ENCODE peak calls at places on chromosomes 12 and 14, in five cellular contexts. T, A, L, K and X are unnamed samples. For H3K4me1 and H3K36me3, the result is how much of the 10 kb centered on the place peaks cover.

GRCh38 chr12:94621662-94622359 is 28.5 kb downstream of the TMCC3 start:
- DNase-seq in K (no peak), L (peak), A (no peak), T (no peak), X (no peak)

GRCh38 chr14:93857500-93857899 is 69.2 kb upstream of the PRIMA1 start:
- DNase-seq in L (no peak), T (no peak), K (no peak), A (no peak), X (no peak)

GRCh38 chr12:29735604-29736003 is 48.1 kb downstream of the TMTC1 start:
- DNase-seq in K (no peak), L (no peak), A (no peak), T (no peak), X (no peak)

GRCh38 chr12:13182881-13183280 is 13.6 kb upstream of the EMP1 start:
- DNase-seq in L (no peak), T (no peak), A (no peak), K (no peak), X (no peak)

GRCh38 chr12:71536279-71536938 is 96.8 kb downstream of the LGR5 start:
- DNase-seq in A (no peak), K (no peak), L (no peak), T (no peak), X (no peak)

GRCh38 chr12:103626498-103626897 is 39.4 kb downstream of the STAB2 start:
- DNase-seq in L (peak), A (no peak), T (peak), K (peak), X (peak)

GRCh38 chr12:44509471-44509870 is 366.6 kb downstream of the NELL2 start:
- DNase-seq in A (no peak), T (no peak), K (no peak), L (no peak), X (no peak)

GRCh38 chr14:90781344-90781761 is 34.9 kb downstream of the TTC7B start:
- DNase-seq in K (peak), T (no peak), L (peak), A (no peak), X (no peak)

GRCh38 chr14:49051328-49052060 is 534.7 kb downstream of the RPS29 start:
- DNase-seq in L (peak), A (no peak), K (no peak), T (no peak), X (no peak)

GRCh38 chr14:57692671-57693070 is 173.2 kb downstream of the SLC35F4 start:
- DNase-seq in L (peak), T (no peak), K (no peak), A (no peak), X (no peak)

GRCh38 chr14:53613404-53614253 is 343.0 kb downstream of the BMP4 start:
- DNase-seq in L (peak), K (no peak), A (no peak), T (no peak), X (no peak)

GRCh38 chr14:58280954-58281787 is 17.2 kb upstream of the ARID4A start:
- DNase-seq in L (peak), K (peak), A (peak), T (no peak), X (peak)

GRCh38 chr14:55777867-55778266 is 197.9 kb downstream of the KTN1 start:
- DNase-seq in T (no peak), K (no peak), A (no peak), L (no peak), X (no peak)

GRCh38 chr12:112833272-112833671 is 41.7 kb downstream of the RPH3A start:
- DNase-seq in K (no peak), L (no peak), T (no peak), A (no peak), X (no peak)

GRCh38 chr12:65761301-65761700 is 63.0 kb upstream of the HMGA2 start:
- DNase-seq in L (no peak), A (no peak), T (no peak), K (no peak), X (no peak)

GRCh38 chr14:92755495-92755894 is 7.1 kb upstream of the LGMN start:
- DNase-seq in A (no peak), K (no peak), T (no peak), L (peak), X (no peak)

GRCh38 chr12:66235626-66236281 is 46.7 kb downstream of the IRAK3 start:
- DNase-seq in T (no peak), K (no peak), L (peak), A (no peak), X (no peak)

GRCh38 chr14:50521912-50522341 is 10.4 kb downstream of the MAP4K5 start:
- DNase-seq in K (no peak), L (peak), A (no peak), T (no peak), X (no peak)

GRCh38 chr12:31369712-31370521 is 44.0 kb upstream of the SINHCAF start:
- DNase-seq in K (peak), L (peak), A (no peak), T (peak), X (peak)

GRCh38 chr14:90587918-90588317 is 191.1 kb downstream of the CALM1 start:
- DNase-seq in L (no peak), K (no peak), T (no peak), A (no peak), X (no peak)

GRCh38 chr12:116390656-116391335 is 113.3 kb upstream of the MED13L start:
- DNase-seq in A (no peak), T (no peak), K (no peak), L (no peak), X (no peak)

GRCh38 chr12:53996188-53996885 is 3.6 kb upstream of the HOXC9 start:
- DNase-seq in L (no peak), A (no peak), K (no peak), T (no peak), X (no peak)

GRCh38 chr12:53994691-53995310 is 5.2 kb upstream of the HOXC9 start:
- DNase-seq in T (no peak), A (no peak), K (no peak), L (no peak), X (no peak)

GRCh38 chr12:53996886-53997217 is 3.1 kb upstream of the HOXC9 start:
- DNase-seq in A (no peak), L (no peak), K (no peak), T (no peak), X (no peak)

GRCh38 chr12:53994268-53994690 is 5.7 kb upstream of the HOXC9 start:
- DNase-seq in T (no peak), K (no peak), A (no peak), L (no peak), X (no peak)

DNA sequence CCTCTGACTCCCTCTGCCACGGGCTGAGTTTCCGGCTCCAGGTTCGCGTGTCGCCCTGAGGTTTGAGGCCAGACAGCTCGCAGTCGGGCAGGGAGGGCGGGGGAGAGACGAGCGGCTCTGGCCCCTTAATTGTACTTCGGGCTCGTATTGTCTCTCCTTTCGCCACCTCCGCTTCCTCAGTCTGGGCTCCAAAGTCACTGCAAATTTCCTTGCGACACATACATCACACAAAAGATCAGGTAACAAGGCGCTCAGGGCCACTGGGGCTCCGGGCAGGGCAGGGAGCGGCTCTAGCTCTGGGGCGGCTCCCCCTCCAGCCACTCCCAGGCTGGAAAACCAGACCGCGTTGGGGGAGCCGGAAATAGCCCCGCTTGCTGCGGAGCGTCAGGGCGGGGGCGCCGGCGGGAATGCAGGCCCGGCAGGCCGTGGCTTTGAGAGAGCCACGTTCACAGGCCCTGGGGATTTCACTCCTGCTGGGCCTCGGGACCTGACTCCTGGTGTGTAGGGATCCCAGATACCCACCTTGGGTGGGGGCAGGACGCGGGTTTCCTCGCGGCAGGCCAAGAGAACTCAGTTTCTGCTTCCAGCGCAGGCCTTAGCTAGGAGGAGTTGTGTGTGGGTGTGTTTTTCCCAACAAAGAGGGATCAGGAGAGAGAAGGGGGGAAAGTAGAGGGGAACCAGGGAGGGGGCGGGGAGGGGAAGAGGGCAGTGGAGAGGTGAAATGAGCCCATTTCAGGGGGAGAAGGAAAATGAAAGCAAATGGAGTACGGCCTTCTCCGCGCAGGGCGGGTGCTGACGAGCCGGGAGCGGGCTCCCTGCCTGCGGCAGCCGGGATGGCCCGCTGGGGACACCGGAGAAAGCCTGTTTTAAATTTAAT is 4.4 kb upstream of the HOXC9 start:
- DNase-seq in T (peak), A (no peak), L (no peak), K (peak), X (no peak)
- H3K4me1 ChIP-seq in T (half or more), A (under half), L (under half), K (under half), X (under half)

GRCh38 chr12:132724506-132725220 is 14.0 kb downstream of the PGAM5 start:
- DNase-seq in A (no peak), T (no peak), K (no peak), L (no peak), X (no peak)
- H3K36me3 ChIP-seq in A (under half), T (half or more), K (under half), L (half or more), X (under half)

GRCh38 chr12:125418902-125419564 is 353.8 kb downstream of the AACS start:
- DNase-seq in K (no peak), L (no peak), A (no peak), T (no peak), X (no peak)

GRCh38 chr12:125412506-125412905 is 347.3 kb downstream of the AACS start:
- DNase-seq in L (no peak), T (no peak), K (no peak), A (no peak), X (no peak)

DNA sequence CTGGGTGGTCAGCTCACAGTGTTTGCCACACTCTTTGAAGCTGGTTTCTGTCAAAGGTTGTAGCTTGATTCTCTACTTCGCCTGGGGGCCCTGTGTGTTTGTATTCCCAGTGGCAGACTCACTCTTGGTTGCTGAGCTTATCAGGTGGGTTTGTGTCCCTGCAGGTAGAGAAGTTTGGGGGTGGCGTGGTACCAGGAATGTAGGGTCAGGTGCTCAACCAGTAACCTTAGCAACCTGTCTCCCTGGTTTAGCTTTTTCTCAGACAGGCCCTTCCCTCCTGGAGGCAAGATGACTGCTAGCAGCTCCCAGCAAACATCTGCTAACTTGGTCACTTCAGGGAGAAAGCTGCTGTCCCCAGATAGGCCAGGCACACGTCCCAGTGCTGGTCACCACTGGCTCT is 352.2 kb downstream of the AACS start:
- DNase-seq in T (no peak), L (no peak), A (no peak), K (no peak), X (no peak)
- H3K4me1 ChIP-seq in T (under half), L (under half), A (under half), K (under half), X (under half)

GRCh38 chr14:103702497-103703432 is 12.5 kb downstream of the XRCC3 start:
- DNase-seq in L (no peak), K (no peak), T (no peak), A (no peak), X (no peak)
- H3K36me3 ChIP-seq in L (half or more), K (under half), T (under half), A (under half), X (under half)

DNA sequence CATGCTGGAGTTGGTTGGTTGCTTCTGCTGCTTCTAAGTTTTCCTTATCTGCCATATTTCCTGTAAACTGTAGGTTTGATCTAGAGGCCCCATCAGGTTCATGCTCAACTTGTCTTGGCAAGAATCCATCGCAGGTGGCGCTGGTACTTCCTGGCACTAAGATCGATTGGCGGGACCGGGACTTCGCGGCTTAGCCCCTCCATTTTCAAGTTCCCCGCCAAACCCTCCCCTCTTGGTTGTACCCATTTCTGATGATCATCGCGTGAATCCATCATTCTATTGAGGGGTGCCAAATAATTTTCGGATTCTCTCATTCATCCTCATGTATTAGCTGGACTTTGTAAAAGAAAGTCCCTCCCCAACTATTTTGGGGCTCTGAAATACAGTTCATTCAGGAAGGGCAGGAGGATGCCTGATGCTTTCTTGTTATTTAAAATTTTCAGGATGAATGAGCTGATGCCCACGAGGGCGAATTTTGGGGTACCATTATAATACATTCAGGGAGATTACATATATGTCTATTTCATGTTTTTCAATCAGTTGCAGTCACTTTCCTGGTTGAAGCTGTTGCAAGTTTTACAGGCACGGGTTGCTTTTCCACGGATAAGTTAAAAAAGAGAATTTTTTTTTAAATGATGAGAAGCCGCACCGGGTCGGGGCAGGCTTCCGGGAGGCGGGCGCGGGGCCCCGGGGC is 424 bp upstream of the BRI3BP start:
- DNase-seq in L (peak), K (no peak), T (no peak), A (peak), X (peak)
- H3K4me1 ChIP-seq in L (under half), K (under half), T (under half), A (under half), X (under half)

DNA sequence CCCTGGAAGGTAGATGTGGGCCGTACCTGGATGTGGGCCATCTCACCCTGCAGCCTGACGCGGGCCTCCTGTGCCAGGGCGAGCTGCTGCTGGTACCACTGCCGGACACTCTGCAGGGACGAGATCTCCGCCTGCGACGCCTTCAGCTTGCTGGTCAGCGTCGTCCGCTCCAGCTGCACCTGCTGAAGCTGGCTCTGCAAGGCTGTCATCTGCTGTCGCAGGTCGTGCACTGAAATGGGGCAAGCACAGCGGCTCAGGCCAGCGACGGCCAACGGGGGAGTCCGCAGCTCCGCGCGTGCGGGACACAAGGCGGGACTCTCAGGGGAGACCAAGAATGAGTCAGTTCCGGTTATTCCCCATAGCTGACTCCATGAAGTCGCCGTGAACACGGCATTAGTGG is 26.9 kb downstream of the GOLGA3 start:
- DNase-seq in K (no peak), L (no peak), A (no peak), T (no peak), X (no peak)
- H3K36me3 ChIP-seq in K (under half), L (half or more), A (half or more), T (half or more), X (under half)

GRCh38 chr12:122121341-122122192 is 43.0 kb downstream of the MLXIP start:
- DNase-seq in K (no peak), L (no peak), T (no peak), A (no peak), X (no peak)
- H3K4me1 ChIP-seq in K (under half), L (under half), T (under half), A (under half), X (under half)

GRCh38 chr12:121828826-121829225 is 25.0 kb downstream of the SETD1B start:
- DNase-seq in K (no peak), L (no peak), A (no peak), T (no peak), X (no peak)
- H3K36me3 ChIP-seq in K (under half), L (half or more), A (half or more), T (half or more), X (under half)

DNA sequence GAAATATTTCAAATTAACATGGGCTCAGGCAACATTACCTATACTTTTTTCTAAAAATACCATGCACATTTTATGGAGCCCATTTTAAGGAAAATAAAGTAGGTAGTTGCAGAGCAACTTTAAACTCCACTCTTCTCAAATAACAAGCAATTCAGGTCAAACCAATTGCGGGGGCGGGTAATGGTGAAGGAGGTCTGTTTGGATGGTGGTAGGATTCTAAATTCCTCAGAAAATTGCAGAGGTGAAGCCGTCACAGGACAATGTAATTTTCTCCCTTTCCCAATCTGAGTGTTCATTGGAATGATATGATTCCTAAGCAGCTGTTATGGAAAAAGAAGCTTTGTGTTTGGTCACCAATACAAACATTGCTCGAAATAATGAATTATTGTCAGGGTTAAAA is 11.6 kb downstream of the PKP2 start:
- DNase-seq in K (no peak), A (no peak), T (no peak), L (no peak), X (no peak)
- H3K4me1 ChIP-seq in K (under half), A (under half), T (under half), L (under half), X (under half)

GRCh38 chr14:31128601-31129526 is 78.7 kb downstream of the HECTD1 start:
- DNase-seq in K (no peak), A (no peak), T (no peak), L (no peak), X (no peak)

GRCh38 chr14:31124197-31124596 is 83.4 kb downstream of the HECTD1 start:
- DNase-seq in T (no peak), L (no peak), A (peak), K (no peak), X (no peak)

GRCh38 chr14:31126680-31127079 is 80.9 kb downstream of the HECTD1 start:
- DNase-seq in L (no peak), A (no peak), T (no peak), K (no peak), X (no peak)

GRCh38 chr14:31125231-31125630 is 82.4 kb downstream of the HECTD1 start:
- DNase-seq in K (no peak), A (no peak), L (no peak), T (no peak), X (no peak)

GRCh38 chr14:31127690-31128089 is 79.9 kb downstream of the HECTD1 start:
- DNase-seq in L (no peak), A (peak), K (no peak), T (no peak), X (no peak)
- H3K36me3 ChIP-seq in L (under half), A (under half), K (under half), T (half or more), X (under half)